ENCODE peak calls at places on chromosomes 13 and 19, in ten cellular contexts. One of them, this sample, is unnamed.

GRCh38 chr19:29576043-29576442 is 30.0 kb upstream of the POP4 start:
- DNase-seq in neuronal stem cell: no peak
- DNase-seq in activated CD4-positive, alpha-beta T cell treated with anti-CD3 and anti-CD28 coated beads, Interleukin-2, amount 10 ng/mL, durations not matched to agents 7 days and 5 days: no peak
- DNase-seq in amygdala: no peak
- DNase-seq in stimulated activated CD8-positive, alpha-beta memory T cell treated with anti-CD3 and anti-CD28 coated beads, Interleukin-7, amount 100 ng/mL, for 1 hour: no peak
- DNase-seq in naive B cell: no peak
- DNase-seq in AG10803: peak; percentile 5
- DNase-seq in stimulated activated CD4-positive, alpha-beta T cell treated with anti-CD3 and anti-CD28 coated beads, Interleukin-4, amount 100 ng/mL, for 1 hour: no peak
- DNase-seq in 8988T: no peak
- DNase-seq in NCI-H1105: no peak
- DNase-seq in this sample: peak; percentile 58

GRCh38 chr19:13885826-13886365 is 9.0 kb downstream of the NANOS3 start:
- DNase-seq in activated CD4-positive, alpha-beta T cell treated with anti-CD3 and anti-CD28 coated beads, Interleukin-2, amount 10 ng/mL, durations not matched to agents 7 days and 5 days: no peak
- DNase-seq in naive B cell: no peak
- DNase-seq in 8988T: no peak
- DNase-seq in stimulated activated CD8-positive, alpha-beta memory T cell treated with anti-CD3 and anti-CD28 coated beads, Interleukin-7, amount 100 ng/mL, for 1 hour: no peak
- DNase-seq in NCI-H1105: no peak
- DNase-seq in AG10803: no peak
- DNase-seq in stimulated activated CD4-positive, alpha-beta T cell treated with anti-CD3 and anti-CD28 coated beads, Interleukin-4, amount 100 ng/mL, for 1 hour: no peak
- DNase-seq in amygdala: no peak
- DNase-seq in neuronal stem cell: no peak
- DNase-seq in this sample: no peak

GRCh38 chr13:106318941-106319411 is 216.5 kb downstream of the EFNB2 start:
- DNase-seq in activated CD4-positive, alpha-beta T cell treated with anti-CD3 and anti-CD28 coated beads, Interleukin-2, amount 10 ng/mL, durations not matched to agents 7 days and 5 days: no peak
- DNase-seq in NCI-H1105: no peak
- DNase-seq in stimulated activated CD8-positive, alpha-beta memory T cell treated with anti-CD3 and anti-CD28 coated beads, Interleukin-7, amount 100 ng/mL, for 1 hour: no peak
- DNase-seq in 8988T: peak; percentile 14
- DNase-seq in stimulated activated CD4-positive, alpha-beta T cell treated with anti-CD3 and anti-CD28 coated beads, Interleukin-4, amount 100 ng/mL, for 1 hour: no peak
- DNase-seq in AG10803: peak; percentile 92
- DNase-seq in naive B cell: no peak
- DNase-seq in neuronal stem cell: no peak
- DNase-seq in amygdala: no peak
- DNase-seq in this sample: peak; percentile 76

GRCh38 chr13:112014857-112015256 is 52.1 kb upstream of the SOX1 start:
- DNase-seq in stimulated activated CD8-positive, alpha-beta memory T cell treated with anti-CD3 and anti-CD28 coated beads, Interleukin-7, amount 100 ng/mL, for 1 hour: no peak
- DNase-seq in stimulated activated CD4-positive, alpha-beta T cell treated with anti-CD3 and anti-CD28 coated beads, Interleukin-4, amount 100 ng/mL, for 1 hour: no peak
- DNase-seq in neuronal stem cell: no peak
- DNase-seq in amygdala: no peak
- DNase-seq in 8988T: no peak
- DNase-seq in activated CD4-positive, alpha-beta T cell treated with anti-CD3 and anti-CD28 coated beads, Interleukin-2, amount 10 ng/mL, durations not matched to agents 7 days and 5 days: no peak
- DNase-seq in AG10803: no peak
- DNase-seq in NCI-H1105: no peak
- DNase-seq in naive B cell: no peak
- DNase-seq in this sample: no peak

GRCh38 chr13:110921695-110922094 is 6.8 kb upstream of the ANKRD10 start:
- DNase-seq in 8988T: no peak
- DNase-seq in amygdala: no peak
- DNase-seq in neuronal stem cell: no peak
- DNase-seq in AG10803: no peak
- DNase-seq in naive B cell: no peak
- DNase-seq in NCI-H1105: no peak
- DNase-seq in stimulated activated CD4-positive, alpha-beta T cell treated with anti-CD3 and anti-CD28 coated beads, Interleukin-4, amount 100 ng/mL, for 1 hour: no peak
- DNase-seq in activated CD4-positive, alpha-beta T cell treated with anti-CD3 and anti-CD28 coated beads, Interleukin-2, amount 10 ng/mL, durations not matched to agents 7 days and 5 days: no peak
- DNase-seq in stimulated activated CD8-positive, alpha-beta memory T cell treated with anti-CD3 and anti-CD28 coated beads, Interleukin-7, amount 100 ng/mL, for 1 hour: no peak
- DNase-seq in this sample: no peak

GRCh38 chr19:3387645-3388589 is 21.5 kb downstream of the NFIC start:
- DNase-seq in neuronal stem cell: no peak
- DNase-seq in NCI-H1105: peak; percentile 92
- DNase-seq in AG10803: peak; percentile 84
- DNase-seq in stimulated activated CD8-positive, alpha-beta memory T cell treated with anti-CD3 and anti-CD28 coated beads, Interleukin-7, amount 100 ng/mL, for 1 hour: no peak
- DNase-seq in amygdala: peak; percentile 90
- DNase-seq in stimulated activated CD4-positive, alpha-beta T cell treated with anti-CD3 and anti-CD28 coated beads, Interleukin-4, amount 100 ng/mL, for 1 hour: no peak
- DNase-seq in activated CD4-positive, alpha-beta T cell treated with anti-CD3 and anti-CD28 coated beads, Interleukin-2, amount 10 ng/mL, durations not matched to agents 7 days and 5 days: no peak
- DNase-seq in naive B cell: no peak
- DNase-seq in 8988T: no peak
- DNase-seq in this sample: peak; percentile 71

GRCh38 chr19:13441810-13442512 is 64.3 kb downstream of the CACNA1A start:
- DNase-seq in stimulated activated CD4-positive, alpha-beta T cell treated with anti-CD3 and anti-CD28 coated beads, Interleukin-4, amount 100 ng/mL, for 1 hour: peak; percentile 46
- DNase-seq in NCI-H1105: no peak
- DNase-seq in 8988T: no peak
- DNase-seq in naive B cell: peak; percentile 18
- DNase-seq in AG10803: peak; percentile 42
- DNase-seq in neuronal stem cell: peak; percentile 79
- DNase-seq in amygdala: no peak
- DNase-seq in activated CD4-positive, alpha-beta T cell treated with anti-CD3 and anti-CD28 coated beads, Interleukin-2, amount 10 ng/mL, durations not matched to agents 7 days and 5 days: peak; percentile 61
- DNase-seq in stimulated activated CD8-positive, alpha-beta memory T cell treated with anti-CD3 and anti-CD28 coated beads, Interleukin-7, amount 100 ng/mL, for 1 hour: no peak
- DNase-seq in this sample: peak; percentile 39

GRCh38 chr13:50244355-50244912 is 229.2 kb downstream of the KCNRG start:
- DNase-seq in neuronal stem cell: no peak
- DNase-seq in AG10803: no peak
- DNase-seq in activated CD4-positive, alpha-beta T cell treated with anti-CD3 and anti-CD28 coated beads, Interleukin-2, amount 10 ng/mL, durations not matched to agents 7 days and 5 days: no peak
- DNase-seq in amygdala: no peak
- DNase-seq in NCI-H1105: no peak
- DNase-seq in stimulated activated CD8-positive, alpha-beta memory T cell treated with anti-CD3 and anti-CD28 coated beads, Interleukin-7, amount 100 ng/mL, for 1 hour: no peak
- DNase-seq in stimulated activated CD4-positive, alpha-beta T cell treated with anti-CD3 and anti-CD28 coated beads, Interleukin-4, amount 100 ng/mL, for 1 hour: no peak
- DNase-seq in 8988T: no peak
- DNase-seq in naive B cell: no peak
- DNase-seq in this sample: no peak

GRCh38 chr19:51788029-51788428 is 6.9 kb upstream of the FPR3 start:
- DNase-seq in amygdala: no peak
- DNase-seq in stimulated activated CD4-positive, alpha-beta T cell treated with anti-CD3 and anti-CD28 coated beads, Interleukin-4, amount 100 ng/mL, for 1 hour: no peak
- DNase-seq in AG10803: no peak
- DNase-seq in neuronal stem cell: no peak
- DNase-seq in naive B cell: no peak
- DNase-seq in activated CD4-positive, alpha-beta T cell treated with anti-CD3 and anti-CD28 coated beads, Interleukin-2, amount 10 ng/mL, durations not matched to agents 7 days and 5 days: no peak
- DNase-seq in NCI-H1105: no peak
- DNase-seq in stimulated activated CD8-positive, alpha-beta memory T cell treated with anti-CD3 and anti-CD28 coated beads, Interleukin-7, amount 100 ng/mL, for 1 hour: no peak
- DNase-seq in 8988T: no peak
- DNase-seq in this sample: no peak

GRCh38 chr13:35854286-35854685 is 276.9 kb downstream of the DCLK1 start:
- DNase-seq in stimulated activated CD4-positive, alpha-beta T cell treated with anti-CD3 and anti-CD28 coated beads, Interleukin-4, amount 100 ng/mL, for 1 hour: no peak
- DNase-seq in 8988T: no peak
- DNase-seq in neuronal stem cell: no peak
- DNase-seq in amygdala: no peak
- DNase-seq in AG10803: no peak
- DNase-seq in stimulated activated CD8-positive, alpha-beta memory T cell treated with anti-CD3 and anti-CD28 coated beads, Interleukin-7, amount 100 ng/mL, for 1 hour: no peak
- DNase-seq in activated CD4-positive, alpha-beta T cell treated with anti-CD3 and anti-CD28 coated beads, Interleukin-2, amount 10 ng/mL, durations not matched to agents 7 days and 5 days: no peak
- DNase-seq in naive B cell: no peak
- DNase-seq in NCI-H1105: no peak
- DNase-seq in this sample: no peak

GRCh38 chr19:45101796-45102195 is 8.8 kb downstream of the PPP1R37 start:
- DNase-seq in 8988T: no peak
- DNase-seq in naive B cell: no peak
- DNase-seq in activated CD4-positive, alpha-beta T cell treated with anti-CD3 and anti-CD28 coated beads, Interleukin-2, amount 10 ng/mL, durations not matched to agents 7 days and 5 days: no peak
- DNase-seq in NCI-H1105: no peak
- DNase-seq in stimulated activated CD8-positive, alpha-beta memory T cell treated with anti-CD3 and anti-CD28 coated beads, Interleukin-7, amount 100 ng/mL, for 1 hour: no peak
- DNase-seq in neuronal stem cell: no peak
- DNase-seq in amygdala: no peak
- DNase-seq in stimulated activated CD4-positive, alpha-beta T cell treated with anti-CD3 and anti-CD28 coated beads, Interleukin-4, amount 100 ng/mL, for 1 hour: no peak
- DNase-seq in AG10803: no peak
- DNase-seq in this sample: no peak

GRCh38 chr13:44300895-44301638 is 72.6 kb upstream of the SERP2 start:
- DNase-seq in neuronal stem cell: no peak
- DNase-seq in activated CD4-positive, alpha-beta T cell treated with anti-CD3 and anti-CD28 coated beads, Interleukin-2, amount 10 ng/mL, durations not matched to agents 7 days and 5 days: no peak
- DNase-seq in AG10803: peak; percentile 68
- DNase-seq in 8988T: peak; percentile 19
- DNase-seq in amygdala: no peak
- DNase-seq in NCI-H1105: no peak
- DNase-seq in stimulated activated CD4-positive, alpha-beta T cell treated with anti-CD3 and anti-CD28 coated beads, Interleukin-4, amount 100 ng/mL, for 1 hour: peak; percentile 21
- DNase-seq in stimulated activated CD8-positive, alpha-beta memory T cell treated with anti-CD3 and anti-CD28 coated beads, Interleukin-7, amount 100 ng/mL, for 1 hour: no peak
- DNase-seq in naive B cell: no peak
- DNase-seq in this sample: peak; percentile 95

GRCh38 chr13:111156421-111156820 is 41.3 kb downstream of the ARHGEF7 start:
- DNase-seq in amygdala: no peak
- DNase-seq in 8988T: no peak
- DNase-seq in neuronal stem cell: no peak
- DNase-seq in stimulated activated CD4-positive, alpha-beta T cell treated with anti-CD3 and anti-CD28 coated beads, Interleukin-4, amount 100 ng/mL, for 1 hour: no peak
- DNase-seq in AG10803: peak; percentile 34
- DNase-seq in stimulated activated CD8-positive, alpha-beta memory T cell treated with anti-CD3 and anti-CD28 coated beads, Interleukin-7, amount 100 ng/mL, for 1 hour: no peak
- DNase-seq in activated CD4-positive, alpha-beta T cell treated with anti-CD3 and anti-CD28 coated beads, Interleukin-2, amount 10 ng/mL, durations not matched to agents 7 days and 5 days: no peak
- DNase-seq in NCI-H1105: no peak
- DNase-seq in naive B cell: no peak
- DNase-seq in this sample: no peak